ENCODE peak calls at places on chromosomes 13 and 19, in nine cellular contexts. M is substantia nigra; R is CD4-positive, alpha-beta T cell; C is cardiac muscle cell; I is neuronal stem cell; G is prostate gland; A is spleen; U is fibroblast of lung; T is CD8-positive, alpha-beta T cell. D is an unnamed sample.

GRCh38 chr13:110408286-110408685 is 101.2 kb downstream of the COL4A2 start:
- DNase-seq in M (no peak), R (no peak), C (no peak), I (no peak), G (no peak), A (no peak), U (peak), T (no peak), D (no peak)

GRCh38 chr13:43127827-43128226 is 104.4 kb downstream of the DNAJC15 start:
- DNase-seq in M (no peak), R (no peak), C (no peak), I (no peak), G (no peak), A (no peak), U (no peak), T (no peak), D (no peak)

GRCh38 chr19:30739394-30739793 is 367.2 kb downstream of the ZNF536 start:
- DNase-seq in M (no peak), R (no peak), C (no peak), I (no peak), G (no peak), A (no peak), U (no peak), T (no peak), D (no peak)

GRCh38 chr13:90415902-90416301 is 931.6 kb upstream of the MIR17HG start:
- DNase-seq in M (no peak), R (no peak), C (no peak), I (no peak), G (no peak), A (no peak), U (peak), T (no peak), D (no peak)

GRCh38 chr19:4969772-4970531 is 1.0 kb downstream of the KDM4B start:
- DNase-seq in M (peak), R (no peak), C (peak), I (peak), G (no peak), A (peak), U (peak), T (no peak), D (no peak)

GRCh38 chr19:30146346-30146745 is 204.3 kb downstream of the URI1 start:
- DNase-seq in M (no peak), R (no peak), C (no peak), I (no peak), G (no peak), A (peak), U (no peak), T (no peak), D (no peak)

GRCh38 chr13:24834902-24835510 is 71.0 kb downstream of the RNF17 start:
- DNase-seq in M (no peak), R (no peak), C (no peak), I (no peak), G (no peak), A (no peak), U (no peak), T (no peak), D (no peak)

GRCh38 chr13:75178436-75178835 is 303.5 kb downstream of the TBC1D4 start:
- DNase-seq in M (no peak), R (no peak), C (no peak), I (no peak), G (no peak), A (no peak), U (no peak), T (no peak), D (no peak)

GRCh38 chr19:44512326-44513298 is 12.3 kb upstream of the ZNF180 start:
- DNase-seq in M (no peak), R (no peak), C (peak), I (no peak), G (no peak), A (no peak), U (peak), T (no peak), D (no peak)

GRCh38 chr19:41263042-41263849 is 926 bp upstream of the HNRNPUL1 start:
- DNase-seq in M (peak), R (peak), C (peak), I (no peak), G (peak), A (peak), U (peak), T (peak), D (peak)

GRCh38 chr13:98508280-98509074 is 68.4 kb downstream of the STK24 start:
- DNase-seq in M (no peak), R (no peak), C (no peak), I (no peak), G (no peak), A (no peak), U (peak), T (no peak), D (no peak)

GRCh38 chr19:15506074-15506565 is 2.2 kb upstream of the CYP4F22 start:
- DNase-seq in M (no peak), R (no peak), C (no peak), I (no peak), G (no peak), A (no peak), U (no peak), T (no peak), D (no peak)

GRCh38 chr19:35518313-35518712 is 4.9 kb upstream of the DMKN start:
- DNase-seq in M (no peak), R (no peak), C (no peak), I (no peak), G (no peak), A (no peak), U (peak), T (no peak), D (no peak)

GRCh38 chr13:68190826-68191225 is 960.7 kb upstream of the PCDH9 start:
- DNase-seq in M (no peak), R (no peak), C (no peak), I (no peak), G (no peak), A (no peak), U (peak), T (no peak), D (no peak)

GRCh38 chr19:398719-399118 is 10.2 kb downstream of the C2CD4C start:
- DNase-seq in M (no peak), R (no peak), C (no peak), I (no peak), G (no peak), A (no peak), U (no peak), T (no peak), D (peak)

GRCh38 chr13:77898097-77898496 is 20.5 kb downstream of the EDNRB start:
- DNase-seq in M (no peak), R (no peak), C (no peak), I (no peak), G (no peak), A (no peak), U (no peak), T (no peak), D (no peak)

GRCh38 chr13:82847595-82847994 is 1034.7 kb downstream of the SLITRK1 start:
- DNase-seq in M (no peak), R (no peak), C (no peak), I (no peak), G (no peak), A (no peak), U (no peak), T (no peak), D (no peak)

GRCh38 chr13:27955192-27955591 is 13.9 kb downstream of the CDX2 start:
- DNase-seq in M (no peak), R (no peak), C (no peak), I (no peak), G (no peak), A (no peak), U (no peak), T (no peak), D (no peak)

GRCh38 chr19:49741210-49741844 is 21.8 kb downstream of the TSKS start:
- DNase-seq in M (no peak), R (no peak), C (no peak), I (no peak), G (no peak), A (no peak), U (peak), T (no peak), D (no peak)

GRCh38 chr13:112899618-112900600 is 69.1 kb upstream of the MCF2L start:
- DNase-seq in M (no peak), R (no peak), C (no peak), I (no peak), G (peak), A (peak), U (no peak), T (no peak), D (no peak)

GRCh38 chr19:49470615-49470978 is 3.4 kb upstream of the FLT3LG start:
- DNase-seq in M (no peak), R (no peak), C (no peak), I (no peak), G (no peak), A (no peak), U (no peak), T (no peak), D (no peak)

GRCh38 chr13:50629497-50629896 is 214.0 kb downstream of the DLEU7 start:
- DNase-seq in M (no peak), R (no peak), C (no peak), I (no peak), G (no peak), A (no peak), U (peak), T (no peak), D (no peak)

GRCh38 chr13:79631260-79631659 is 150.3 kb downstream of the NDFIP2 start:
- DNase-seq in M (no peak), R (no peak), C (no peak), I (no peak), G (peak), A (no peak), U (peak), T (no peak), D (no peak)

GRCh38 chr13:110232756-110233155 is 74.2 kb downstream of the COL4A1 start:
- DNase-seq in M (no peak), R (no peak), C (no peak), I (no peak), G (no peak), A (no peak), U (no peak), T (no peak), D (no peak)

GRCh38 chr19:30802424-30803013 is 430.3 kb downstream of the ZNF536 start:
- DNase-seq in M (no peak), R (no peak), C (no peak), I (no peak), G (no peak), A (no peak), U (no peak), T (no peak), D (no peak)

GRCh38 chr13:69474286-69474685 is 633.3 kb upstream of the ATXN8OS start:
- DNase-seq in M (no peak), R (no peak), C (no peak), I (no peak), G (no peak), A (no peak), U (peak), T (no peak), D (no peak)

GRCh38 chr19:14300281-14300680 is 81.0 kb upstream of the ADGRE5 start:
- DNase-seq in M (no peak), R (no peak), C (no peak), I (no peak), G (no peak), A (no peak), U (no peak), T (no peak), D (no peak)

GRCh38 chr13:101579291-101579802 is 126.9 kb downstream of the ITGBL1 start:
- DNase-seq in M (no peak), R (no peak), C (peak), I (no peak), G (no peak), A (no peak), U (peak), T (no peak), D (no peak)

GRCh38 chr19:13034636-13035035 is 39.4 kb downstream of the NFIX start:
- DNase-seq in M (no peak), R (no peak), C (no peak), I (no peak), G (no peak), A (no peak), U (no peak), T (no peak), D (no peak)

GRCh38 chr13:76884167-76884566 is 2.0 kb downstream of the KCTD12 start:
- DNase-seq in M (no peak), R (no peak), C (peak), I (no peak), G (no peak), A (peak), U (peak), T (no peak), D (peak)

GRCh38 chr19:39310558-39311311 is 9.9 kb downstream of the LRFN1 start:
- DNase-seq in M (no peak), R (no peak), C (peak), I (no peak), G (no peak), A (peak), U (no peak), T (no peak), D (no peak)

GRCh38 chr13:30235206-30235605 is 72.1 kb downstream of the KATNAL1 start:
- DNase-seq in M (no peak), R (no peak), C (no peak), I (no peak), G (no peak), A (no peak), U (no peak), T (no peak), D (no peak)

GRCh38 chr19:2195361-2195760 is 31.6 kb downstream of the DOT1L start:
- DNase-seq in M (no peak), R (no peak), C (no peak), I (no peak), G (no peak), A (no peak), U (no peak), T (no peak), D (no peak)

GRCh38 chr13:73299787-73300186 is 241.0 kb downstream of the KLF5 start:
- DNase-seq in M (no peak), R (no peak), C (no peak), I (no peak), G (no peak), A (no peak), U (peak), T (no peak), D (no peak)
- H3K27ac ChIP-seq in M (no peak), R (no peak), C (no peak), I (no peak), G (no peak), A (no peak), U (no peak), T (no peak), D (no peak)

DNA sequence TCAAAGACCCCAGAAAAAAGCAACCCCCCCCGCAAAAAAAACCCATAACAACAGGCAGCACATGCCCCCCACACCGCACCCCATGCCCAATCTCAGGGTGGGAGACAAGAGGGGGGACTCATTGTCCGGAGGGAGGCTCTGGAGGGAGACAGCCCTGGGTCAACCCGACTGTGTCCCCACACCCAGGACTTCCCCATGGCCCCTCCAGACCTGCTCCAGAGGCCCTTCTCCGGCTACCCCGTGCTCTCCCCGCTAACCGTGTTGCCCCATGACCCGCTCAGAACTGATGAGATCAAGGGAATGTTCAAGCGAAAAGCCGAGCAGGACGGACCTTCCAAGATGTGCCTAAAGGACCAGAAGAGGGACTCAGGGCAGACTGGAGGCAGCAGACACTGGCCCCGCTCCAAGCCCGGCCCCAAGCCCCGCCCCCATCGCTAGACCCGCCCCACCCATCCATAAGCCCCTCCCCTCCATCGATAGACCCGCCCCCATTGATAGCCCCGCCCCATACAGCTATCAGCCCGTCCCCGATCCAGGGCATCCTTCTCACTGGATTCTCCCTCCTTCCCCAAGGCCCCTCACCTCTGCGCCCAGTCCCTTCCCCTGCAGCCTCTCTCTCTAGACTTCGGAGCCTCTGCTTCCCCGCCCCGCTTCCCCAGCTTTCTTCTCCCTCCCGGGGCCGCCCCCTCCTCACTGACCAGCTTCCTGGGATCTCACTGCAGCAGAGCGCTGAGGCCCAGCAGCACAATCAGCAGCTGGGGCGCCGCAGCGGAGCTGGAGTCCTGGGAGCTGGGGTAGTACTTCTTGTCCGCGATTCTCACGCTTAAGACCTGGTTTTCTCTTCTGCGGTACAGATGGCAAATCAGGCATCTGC is 2.2 kb downstream of the BST2 start:
- DNase-seq in M (no peak), R (no peak), C (peak), I (peak), G (no peak), A (no peak), U (no peak), T (peak), D (no peak)
- H3K27ac ChIP-seq in M (no peak), R (no peak), C (peak), I (peak), G (no peak), A (no peak), U (no peak), T (no peak), D (no peak)

DNA sequence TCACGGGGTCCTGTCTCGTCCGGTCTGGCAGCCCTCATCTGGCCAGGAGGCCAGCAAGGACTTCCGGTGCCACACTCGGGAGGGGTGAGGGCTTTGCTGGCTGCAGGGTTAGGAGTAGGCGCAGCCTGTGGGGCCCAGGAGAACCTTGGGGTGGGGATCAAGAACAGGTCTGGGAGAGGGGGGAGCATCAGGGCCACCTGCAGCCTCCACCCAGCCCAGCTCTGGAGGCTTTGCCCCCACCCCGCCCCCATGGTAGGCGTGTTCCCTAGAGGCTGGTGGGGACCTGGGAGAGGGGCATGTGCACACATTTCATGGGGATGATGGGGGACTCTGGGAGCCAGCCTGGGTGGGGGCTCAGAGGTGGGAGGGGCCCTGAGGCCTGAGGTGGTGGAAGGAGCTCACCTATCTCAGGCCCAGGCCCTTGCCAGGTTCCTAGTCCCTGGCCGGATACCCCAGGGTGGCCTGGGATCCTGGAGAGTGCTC is 23.3 kb downstream of the WTIP start:
- DNase-seq in M (no peak), R (no peak), C (no peak), I (no peak), G (no peak), A (no peak), U (no peak), T (no peak), D (peak)
- H3K27ac ChIP-seq in M (no peak), R (no peak), C (no peak), I (no peak), G (no peak), A (no peak), U (no peak), T (no peak), D (no peak)

DNA sequence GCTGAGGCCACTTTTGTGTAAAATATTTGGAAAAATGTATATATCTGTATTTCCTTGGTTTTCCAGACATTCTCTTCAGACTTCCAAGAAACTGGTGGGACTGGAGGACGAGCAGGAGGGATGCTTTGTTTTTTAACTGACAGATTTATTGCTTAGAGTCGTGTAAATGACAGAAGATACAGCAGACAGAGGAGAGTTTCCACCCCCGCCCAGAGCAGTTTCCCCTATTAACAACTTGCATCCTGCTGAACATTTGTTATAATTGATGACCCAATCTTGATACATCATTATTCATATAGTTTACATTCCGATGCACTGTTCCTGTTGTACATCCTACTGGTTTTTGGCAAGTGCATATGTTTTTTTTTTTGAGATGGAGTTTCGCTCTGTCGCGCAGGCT is 7.1 kb upstream of the DOCK6 start:
- DNase-seq in M (no peak), R (no peak), C (no peak), I (no peak), G (no peak), A (no peak), U (peak), T (no peak), D (no peak)
- H3K27ac ChIP-seq in M (no peak), R (no peak), C (no peak), I (no peak), G (peak), A (peak), U (peak), T (no peak), D (peak)

GRCh38 chr19:54433697-54434096 is 15.3 kb upstream of the LENG8 start:
- DNase-seq in M (no peak), R (no peak), C (no peak), I (no peak), G (no peak), A (no peak), U (no peak), T (no peak), D (no peak)

GRCh38 chr19:54436031-54436523 is 12.9 kb upstream of the LENG8 start:
- DNase-seq in M (peak), R (no peak), C (peak), I (no peak), G (no peak), A (no peak), U (no peak), T (no peak), D (no peak)

GRCh38 chr19:54435551-54436016 is 13.4 kb upstream of the LENG8 start:
- DNase-seq in M (peak), R (no peak), C (no peak), I (no peak), G (no peak), A (no peak), U (no peak), T (no peak), D (no peak)

GRCh38 chr19:54434862-54435174 is 14.2 kb upstream of the LENG8 start:
- DNase-seq in M (no peak), R (no peak), C (no peak), I (no peak), G (no peak), A (no peak), U (no peak), T (no peak), D (no peak)

GRCh38 chr19:54434112-54434861 is 14.7 kb upstream of the LENG8 start:
- DNase-seq in M (peak), R (no peak), C (no peak), I (no peak), G (no peak), A (no peak), U (no peak), T (no peak), D (no peak)
- H3K27ac ChIP-seq in M (peak), R (no peak), C (no peak), I (peak), G (no peak), A (no peak), U (no peak), T (no peak), D (no peak)

DNA sequence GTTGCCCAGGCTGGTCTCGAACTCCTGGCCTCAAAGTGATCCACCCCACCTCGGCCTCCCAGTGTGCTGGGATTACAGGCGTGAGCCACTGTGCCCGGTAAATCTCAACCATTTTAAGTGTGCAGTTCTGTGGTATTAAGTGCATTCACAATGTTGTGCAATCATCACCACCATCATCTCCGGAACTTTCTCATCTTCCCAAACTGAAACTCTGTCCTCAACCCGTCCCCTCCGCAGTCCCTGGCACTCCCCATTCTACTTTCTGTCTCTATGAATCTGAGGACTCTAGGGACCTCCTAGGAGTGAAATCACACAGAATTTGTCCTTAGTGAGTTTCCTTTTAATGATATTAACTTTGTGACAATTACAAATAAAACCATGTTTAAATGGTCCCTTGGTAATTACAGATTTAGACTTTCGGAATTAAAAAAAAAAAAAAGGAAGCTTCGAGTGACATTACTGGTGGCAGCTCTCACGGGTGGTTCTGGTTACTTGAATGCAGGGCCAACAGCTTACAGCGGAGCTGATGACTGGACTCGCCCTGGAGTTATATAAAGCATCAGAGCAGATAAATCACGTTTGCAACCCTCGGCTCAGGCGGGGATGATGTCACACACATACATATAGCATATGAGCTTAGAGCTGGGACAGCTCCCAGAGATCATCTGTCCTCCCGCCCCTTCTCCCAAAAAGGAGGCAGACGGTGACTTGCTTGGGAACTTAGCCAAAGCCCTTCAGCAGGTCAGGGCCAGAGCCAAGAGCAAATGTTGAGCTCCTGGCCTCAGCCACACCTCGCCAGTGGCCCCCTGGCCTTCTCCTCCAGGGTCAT is 89.8 kb downstream of the ZNF557 start:
- DNase-seq in M (no peak), R (no peak), C (peak), I (no peak), G (no peak), A (no peak), U (peak), T (no peak), D (no peak)
- H3K27ac ChIP-seq in M (no peak), R (no peak), C (peak), I (no peak), G (no peak), A (peak), U (peak), T (no peak), D (peak)

GRCh38 chr19:56153507-56153906 is 12.4 kb downstream of the ZNF444 start:
- DNase-seq in M (no peak), R (no peak), C (peak), I (no peak), G (no peak), A (no peak), U (no peak), T (no peak), D (no peak)
- H3K27ac ChIP-seq in M (no peak), R (no peak), C (peak), I (peak), G (no peak), A (no peak), U (no peak), T (no peak), D (peak)